ENCODE peak calls at places on chromosomes 1 and 21, in ten cellular contexts. V, I, J, U, B, K, G, C, X and O are unnamed samples.

GRCh38 chr1:179326746-179327145 is 33.1 kb downstream of the SOAT1 start:
- DNase-seq in V (no peak), I (no peak), J (no peak), U (no peak), B (no peak), K (no peak), G (no peak), C (no peak), X (no peak), O (no peak)

GRCh38 chr1:146016891-146017290 is 4.6 kb downstream of the HJV start:
- DNase-seq in V (no peak), I (no peak), J (no peak), U (no peak), B (no peak), K (no peak), G (no peak), C (no peak), X (no peak), O (no peak)

GRCh38 chr21:40393091-40393490 is 453.9 kb downstream of the DSCAM start:
- DNase-seq in V (no peak), I (no peak), J (no peak), U (no peak), B (no peak), K (no peak), G (no peak), C (no peak), X (no peak), O (no peak)

GRCh38 chr1:238318294-238318908 is 427.7 kb upstream of the ZP4 start:
- DNase-seq in V (no peak), I (no peak), J (no peak), U (no peak), B (no peak), K (no peak), G (no peak), C (no peak), X (no peak), O (no peak)

GRCh38 chr1:46816930-46817329 is 18.1 kb downstream of the CYP4B1 start:
- DNase-seq in V (no peak), I (no peak), J (no peak), U (no peak), B (no peak), K (no peak), G (no peak), C (no peak), X (no peak), O (no peak)

GRCh38 chr1:248611883-248612282 is 14.4 kb upstream of the OR2T10 start:
- DNase-seq in V (peak; percentile 1), I (no peak), J (no peak), U (no peak), B (no peak), K (no peak), G (no peak), C (no peak), X (no peak), O (no peak)

GRCh38 chr1:26285366-26286063 is 5.6 kb downstream of the SH3BGRL3 start:
- DNase-seq in V (no peak), I (no peak), J (peak; percentile 85), U (no peak), B (peak; percentile 58), K (no peak), G (peak; percentile 89), C (no peak), X (no peak), O (peak; percentile 56)

GRCh38 chr1:95117207-95118018 is at the start of gene TLCD4:
- DNase-seq in V (peak; percentile 25), I (peak; percentile 35), J (peak; percentile 89), U (peak; percentile 8), B (peak; percentile 34), K (peak; percentile 23), G (peak; percentile 79), C (peak; percentile 68), X (peak; percentile 73), O (no peak)

GRCh38 chr1:219726480-219727272 is 113.8 kb upstream of the ZC3H11B start:
- DNase-seq in V (no peak), I (no peak), J (no peak), U (no peak), B (no peak), K (no peak), G (no peak), C (no peak), X (no peak), O (no peak)

GRCh38 chr1:220950576-220950975 is 71.3 kb downstream of the HLX start:
- DNase-seq in V (no peak), I (no peak), J (no peak), U (no peak), B (no peak), K (no peak), G (no peak), C (no peak), X (no peak), O (no peak)

GRCh38 chr1:192907545-192908243 is 98.9 kb downstream of the RGS2 start:
- DNase-seq in V (no peak), I (no peak), J (no peak), U (no peak), B (no peak), K (no peak), G (no peak), C (no peak), X (no peak), O (no peak)

GRCh38 chr1:202165267-202165941 is 5.0 kb upstream of the PTPN7 start:
- DNase-seq in V (no peak), I (no peak), J (peak; percentile 39), U (no peak), B (no peak), K (no peak), G (no peak), C (no peak), X (no peak), O (no peak)

GRCh38 chr21:17270234-17270633 is 242.6 kb upstream of the CXADR start:
- DNase-seq in V (no peak), I (no peak), J (peak; percentile 31), U (no peak), B (no peak), K (peak; percentile 25), G (no peak), C (peak; percentile 28), X (no peak), O (peak; percentile 42)

GRCh38 chr1:31871703-31872102 is 55.9 kb upstream of the SPOCD1 start:
- DNase-seq in V (no peak), I (no peak), J (no peak), U (no peak), B (no peak), K (no peak), G (no peak), C (no peak), X (no peak), O (no peak)

GRCh38 chr1:171343727-171344472 is 29.9 kb downstream of the FMO4 start:
- DNase-seq in V (no peak), I (no peak), J (no peak), U (no peak), B (no peak), K (no peak), G (no peak), C (no peak), X (no peak), O (no peak)

GRCh38 chr1:82485591-82486369 is 685.0 kb downstream of the ADGRL2 start:
- DNase-seq in V (no peak), I (no peak), J (peak; percentile 33), U (no peak), B (no peak), K (peak; percentile 41), G (peak; percentile 67), C (peak; percentile 34), X (no peak), O (no peak)

GRCh38 chr21:15520811-15521643 is 208.8 kb upstream of the USP25 start:
- DNase-seq in V (no peak), I (no peak), J (peak; percentile 31), U (no peak), B (no peak), K (no peak), G (no peak), C (no peak), X (no peak), O (peak; percentile 40)

GRCh38 chr1:179969962-179970361 is 15.4 kb downstream of the CEP350 start:
- DNase-seq in V (no peak), I (no peak), J (no peak), U (no peak), B (no peak), K (no peak), G (no peak), C (no peak), X (no peak), O (no peak)

GRCh38 chr21:29342394-29342957 is 43.8 kb downstream of the BACH1 start:
- DNase-seq in V (peak; percentile 3), I (no peak), J (no peak), U (no peak), B (peak; percentile 60), K (no peak), G (no peak), C (peak; percentile 76), X (no peak), O (no peak)

GRCh38 chr1:116393015-116393414 is 20.0 kb downstream of the ATP1A1 start:
- DNase-seq in V (no peak), I (no peak), J (no peak), U (no peak), B (no peak), K (no peak), G (no peak), C (no peak), X (no peak), O (no peak)

GRCh38 chr21:33127154-33127893 is 57.4 kb downstream of the OLIG1 start:
- DNase-seq in V (peak; percentile 40), I (peak; percentile 20), J (peak; percentile 68), U (peak; percentile 15), B (no peak), K (peak; percentile 70), G (peak; percentile 79), C (peak; percentile 53), X (peak; percentile 66), O (peak; percentile 85)

GRCh38 chr1:2230781-2231666 is 2.9 kb downstream of the SKI start:
- DNase-seq in V (no peak), I (peak; percentile 79), J (no peak), U (peak; percentile 38), B (no peak), K (peak; percentile 55), G (no peak), C (no peak), X (peak; percentile 63), O (peak; percentile 21)

GRCh38 chr21:32335601-32336575 is 37.2 kb downstream of the MRAP start:
- DNase-seq in V (no peak), I (no peak), J (no peak), U (no peak), B (no peak), K (peak; percentile 79), G (peak; percentile 19), C (no peak), X (peak; percentile 77), O (no peak)

GRCh38 chr1:202105571-202106339 is 17.0 kb upstream of the GPR37L1 start:
- DNase-seq in V (no peak), I (no peak), J (peak; percentile 91), U (no peak), B (no peak), K (no peak), G (peak; percentile 93), C (peak; percentile 55), X (no peak), O (no peak)

GRCh38 chr1:223223091-223223995 is 80.3 kb upstream of the TLR5 start:
- DNase-seq in V (no peak), I (no peak), J (no peak), U (no peak), B (no peak), K (no peak), G (peak; percentile 16), C (no peak), X (no peak), O (no peak)

GRCh38 chr1:182249201-182249676 is 142.4 kb downstream of the GLUL start:
- DNase-seq in V (no peak), I (no peak), J (no peak), U (no peak), B (peak; percentile 42), K (no peak), G (no peak), C (no peak), X (no peak), O (no peak)

GRCh38 chr21:26834181-26834945 is 10.8 kb downstream of the ADAMTS1 start:
- DNase-seq in V (no peak), I (no peak), J (no peak), U (no peak), B (no peak), K (no peak), G (no peak), C (no peak), X (no peak), O (no peak)

GRCh38 chr1:1672181-1672965 is 13.6 kb upstream of the CDK11B start:
- DNase-seq in V (no peak), I (no peak), J (no peak), U (no peak), B (no peak), K (no peak), G (no peak), C (no peak), X (no peak), O (no peak)